ENCODE peak calls at places on chromosome 13, in nine cellular contexts. L is AG04450, I is Caco-2, K is cardiac muscle cell, Z is psoas muscle, R is brain microvascular endothelial cell, Q is heart left ventricle, F is AG04449, T is fibroblast of villous mesenchyme. S is an unnamed sample.

GRCh38 chr13:68938639-68939038 is 1169.0 kb upstream of the ATXN8OS start:
- DNase-seq in Z (no peak), R (no peak), L (no peak), T (no peak), I (no peak), Q (no peak), F (no peak), K (no peak), S (no peak)

GRCh38 chr13:57748096-57748495 is 116.6 kb downstream of the PCDH17 start:
- DNase-seq in I (no peak), T (no peak), L (no peak), Z (no peak), K (no peak), F (no peak), Q (no peak), R (no peak), S (no peak)

GRCh38 chr13:67880916-67881315 is 650.8 kb upstream of the PCDH9 start:
- DNase-seq in K (no peak), R (no peak), Z (no peak), T (no peak), L (no peak), Q (no peak), F (no peak), I (no peak), S (no peak)

GRCh38 chr13:113875829-113876228 is 12.0 kb upstream of the GAS6 start:
- DNase-seq in R (no peak), Q (no peak), T (no peak), I (no peak), L (no peak), K (no peak), F (no peak), Z (no peak), S (no peak)

GRCh38 chr13:49457221-49457620 is 13.1 kb downstream of the SETDB2 start:
- DNase-seq in I (no peak), T (no peak), K (no peak), Z (no peak), F (no peak), L (no peak), R (no peak), Q (no peak), S (no peak)

GRCh38 chr13:100828226-100828625 is 153.6 kb upstream of the TMTC4 start:
- DNase-seq in Q (no peak), F (no peak), Z (no peak), I (peak; percentile 23), T (no peak), K (peak; percentile 5), L (no peak), R (no peak), S (no peak)

GRCh38 chr13:39245688-39246087 is 207.4 kb downstream of the NHLRC3 start:
- DNase-seq in I (no peak), T (no peak), Q (no peak), R (no peak), Z (no peak), L (no peak), F (no peak), K (no peak), S (no peak)

GRCh38 chr13:110454227-110454859 is 107.2 kb downstream of the RAB20 start:
- DNase-seq in L (no peak), Z (peak; percentile 25), K (no peak), T (no peak), R (no peak), I (no peak), F (no peak), Q (no peak), S (no peak)

GRCh38 chr13:96984061-96984508 is 10.2 kb downstream of the OXGR1 start:
- DNase-seq in T (no peak), K (peak; percentile 22), R (no peak), L (no peak), F (no peak), Z (no peak), I (peak; percentile 75), Q (peak; percentile 15), S (peak; percentile 34)

GRCh38 chr13:46926856-46927625 is 30.2 kb upstream of the HTR2A start:
- DNase-seq in K (no peak), L (no peak), Z (no peak), T (peak; percentile 42), I (no peak), R (no peak), Q (no peak), F (no peak), S (peak; percentile 16)

GRCh38 chr13:111566567-111566966 is 246.1 kb downstream of the TEX29 start:
- DNase-seq in F (no peak), Q (no peak), T (no peak), L (no peak), K (no peak), R (no peak), Z (no peak), I (no peak), S (no peak)

GRCh38 chr13:98199480-98199879 is 22.4 kb upstream of the RNF113B start:
- DNase-seq in K (no peak), Q (no peak), Z (no peak), F (no peak), L (no peak), R (no peak), I (no peak), T (peak; percentile 54), S (no peak)

GRCh38 chr13:78660130-78660857 is 1.3 kb upstream of the OBI1 start:
- DNase-seq in Q (no peak), L (no peak), Z (peak; percentile 44), I (no peak), R (no peak), F (no peak), K (no peak), T (peak; percentile 8), S (peak; percentile 40)

GRCh38 chr13:98664924-98665637 is 87.4 kb downstream of the SLC15A1 start:
- DNase-seq in I (peak; percentile 57), Z (no peak), T (no peak), L (no peak), F (no peak), Q (no peak), K (no peak), R (no peak), S (no peak)

GRCh38 chr13:102983496-102983895 is 82.7 kb downstream of the SLC10A2 start:
- DNase-seq in K (no peak), R (peak; percentile 29), Q (no peak), F (no peak), L (no peak), I (no peak), T (peak; percentile 51), Z (no peak), S (peak; percentile 90)

GRCh38 chr13:108037348-108037747 is 178.0 kb downstream of the LIG4 start:
- DNase-seq in T (peak; percentile 24), Q (no peak), F (no peak), R (no peak), Z (no peak), L (no peak), K (no peak), I (no peak), S (no peak)

GRCh38 chr13:43232866-43233265 is 209.5 kb downstream of the DNAJC15 start:
- DNase-seq in F (peak; percentile 28), L (no peak), R (peak; percentile 33), T (peak; percentile 75), K (no peak), Q (no peak), I (no peak), Z (no peak), S (peak; percentile 94)

GRCh38 chr13:40639226-40639681 is 27.2 kb downstream of the FOXO1 start:
- DNase-seq in F (no peak), Z (no peak), K (no peak), T (peak; percentile 56), R (peak; percentile 42), Q (peak; percentile 22), I (no peak), L (no peak), S (peak; percentile 43)

GRCh38 chr13:64289702-64290101 is 2874.1 kb upstream of the PCDH20 start:
- DNase-seq in R (no peak), F (no peak), Z (no peak), L (no peak), I (no peak), Q (no peak), T (no peak), K (no peak), S (no peak)

GRCh38 chr13:33494596-33495214 is 209.2 kb upstream of the STARD13 start:
- DNase-seq in T (peak; percentile 83), R (peak; percentile 95), I (no peak), L (peak; percentile 84), Z (no peak), K (no peak), F (peak; percentile 79), Q (peak; percentile 15), S (peak; percentile 85)
- H3K4me3 ChIP-seq in T (no peak overlapping the region), R (no peak overlapping the region), I (no peak overlapping the region), L (no peak overlapping the region), Z (no peak overlapping the region), K (no peak overlapping the region), F (no peak overlapping the region), Q (no peak overlapping the region), S (no peak overlapping the region)

DNA sequence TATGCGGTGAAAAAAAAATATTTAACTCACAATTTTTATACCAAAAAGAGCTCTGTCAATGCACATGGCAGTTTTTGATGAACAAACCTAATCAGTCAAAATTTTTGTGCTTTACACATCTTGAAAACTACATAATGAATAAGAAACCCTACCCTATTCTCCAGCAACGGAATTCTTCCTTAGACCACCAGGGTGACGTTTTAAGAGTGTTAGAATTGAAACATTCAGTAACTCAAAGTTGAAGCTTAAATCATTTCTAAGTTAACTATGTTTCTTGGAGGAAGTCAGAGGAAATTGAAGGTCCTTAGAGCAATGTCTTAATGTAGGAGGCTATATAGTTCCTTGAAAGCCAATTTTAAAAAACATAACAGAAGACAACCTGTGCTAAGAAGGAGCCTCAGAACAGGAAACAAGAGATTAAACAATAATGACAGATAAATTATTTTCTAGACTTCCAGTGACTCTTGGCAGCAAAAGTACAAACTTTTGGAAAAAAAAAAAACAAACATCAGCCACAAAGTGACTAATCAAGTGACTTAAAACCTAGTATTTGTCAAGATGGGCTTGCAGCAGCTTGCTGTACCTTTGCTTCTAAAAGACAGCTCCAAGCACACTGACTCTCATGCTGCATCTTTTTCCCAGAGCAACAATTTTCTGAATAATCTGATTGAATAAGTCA is 6.2 kb downstream of the SPRY2 start:
- DNase-seq in Q (no peak), K (no peak), L (no peak), I (no peak), F (no peak), R (peak; percentile 15), Z (no peak), T (peak; percentile 53), S (peak; percentile 53)
- TF ChIP-seq CTCF in Q (no peak), K (no peak), L (no peak), I (no peak), F (no peak), R (no peak), Z (no peak), T (no peak), S (no peak)

DNA sequence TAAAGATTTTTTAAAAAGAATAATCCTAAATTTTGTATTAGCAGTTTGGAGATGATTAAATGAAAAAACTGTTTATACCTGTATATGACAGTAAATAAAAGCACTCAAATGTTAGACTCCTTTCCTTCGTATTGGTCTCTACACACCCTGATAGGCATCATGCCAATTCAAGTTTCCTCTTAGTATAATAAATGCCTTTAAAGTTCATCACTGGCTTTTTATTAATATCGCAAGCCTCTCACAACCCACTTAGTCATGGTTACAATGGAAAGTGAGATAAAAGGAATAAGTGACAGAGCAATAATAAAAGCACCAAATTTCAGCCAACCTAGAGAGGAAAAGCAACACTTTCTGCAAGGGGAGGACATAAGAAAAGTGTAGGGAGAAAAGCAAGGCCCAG is 102.2 kb downstream of the PIBF1 start:
- DNase-seq in Q (no peak), K (no peak), F (no peak), Z (no peak), T (no peak), L (no peak), I (no peak), R (no peak), S (no peak)
- H3K4me3 ChIP-seq in Q (no peak overlapping the region), K (no peak overlapping the region), F (no peak overlapping the region), Z (no peak overlapping the region), T (no peak overlapping the region), L (no peak overlapping the region), I (no peak overlapping the region), R (no peak overlapping the region), S (no peak overlapping the region)

GRCh38 chr13:58843567-58843966 is 1212.0 kb downstream of the PCDH17 start:
- DNase-seq in Z (no peak), I (no peak), Q (no peak), T (no peak), L (no peak), F (no peak), R (no peak), K (no peak), S (no peak)
- TF ChIP-seq CTCF in Z (no peak), I (no peak), Q (no peak), T (no peak), L (no peak), F (no peak), R (no peak), K (no peak), S (no peak)

S was measured in foreskin fibroblast.